ENCODE peak calls at places on chromosomes 13 and 19, in six cellular contexts. One of them, this sample, is unnamed.

GRCh38 chr13:23965346-23965745 is 68.0 kb upstream of the C1QTNF9B start:
- DNase-seq in IMR-90: no peak
- DNase-seq in 8988T: no peak
- DNase-seq in GOT3: no peak
- DNase-seq in NCI-H774: no peak
- DNase-seq in stimulated activated CD4-positive, alpha-beta T cell treated with anti-CD3 and anti-CD28 coated beads, Interleukin-1b, Interleukin-23, amount 100 ng/mL, for 48 hours: no peak
- DNase-seq in this sample: no peak

GRCh38 chr13:104318121-104318520 is 1251.9 kb upstream of the SLC10A2 start:
- DNase-seq in IMR-90: peak; percentile 49
- DNase-seq in 8988T: no peak
- DNase-seq in GOT3: no peak
- DNase-seq in NCI-H774: no peak
- DNase-seq in stimulated activated CD4-positive, alpha-beta T cell treated with anti-CD3 and anti-CD28 coated beads, Interleukin-1b, Interleukin-23, amount 100 ng/mL, for 48 hours: no peak
- DNase-seq in this sample: no peak

GRCh38 chr19:13984875-13985741 is 21.0 kb downstream of the RFX1 start:
- DNase-seq in IMR-90: no peak
- DNase-seq in 8988T: no peak
- DNase-seq in GOT3: no peak
- DNase-seq in NCI-H774: no peak
- DNase-seq in stimulated activated CD4-positive, alpha-beta T cell treated with anti-CD3 and anti-CD28 coated beads, Interleukin-1b, Interleukin-23, amount 100 ng/mL, for 48 hours: no peak
- DNase-seq in this sample: no peak

GRCh38 chr13:69683921-69684663 is 423.5 kb upstream of the ATXN8OS start:
- DNase-seq in IMR-90: no peak
- DNase-seq in 8988T: no peak
- DNase-seq in GOT3: no peak
- DNase-seq in NCI-H774: no peak
- DNase-seq in stimulated activated CD4-positive, alpha-beta T cell treated with anti-CD3 and anti-CD28 coated beads, Interleukin-1b, Interleukin-23, amount 100 ng/mL, for 48 hours: no peak
- DNase-seq in this sample: no peak

GRCh38 chr19:7863157-7863970 is 10.8 kb downstream of the PRR36 start:
- DNase-seq in IMR-90: no peak
- DNase-seq in 8988T: peak; percentile 5
- DNase-seq in GOT3: no peak
- DNase-seq in NCI-H774: no peak
- DNase-seq in stimulated activated CD4-positive, alpha-beta T cell treated with anti-CD3 and anti-CD28 coated beads, Interleukin-1b, Interleukin-23, amount 100 ng/mL, for 48 hours: no peak
- DNase-seq in this sample: no peak

GRCh38 chr13:27481766-27482165 is 31.4 kb upstream of the MTIF3 start:
- DNase-seq in IMR-90: peak; percentile 10
- DNase-seq in 8988T: peak; percentile 57
- DNase-seq in GOT3: no peak
- DNase-seq in NCI-H774: no peak
- DNase-seq in stimulated activated CD4-positive, alpha-beta T cell treated with anti-CD3 and anti-CD28 coated beads, Interleukin-1b, Interleukin-23, amount 100 ng/mL, for 48 hours: peak; percentile 31
- DNase-seq in this sample: peak; percentile 56

GRCh38 chr13:36673838-36674326 is at the start of gene SERTM1:
- DNase-seq in IMR-90: no peak
- DNase-seq in 8988T: no peak
- DNase-seq in GOT3: no peak
- DNase-seq in NCI-H774: peak; percentile 51
- DNase-seq in stimulated activated CD4-positive, alpha-beta T cell treated with anti-CD3 and anti-CD28 coated beads, Interleukin-1b, Interleukin-23, amount 100 ng/mL, for 48 hours: no peak
- DNase-seq in this sample: peak; percentile 82

GRCh38 chr19:42113641-42114348 is 18.5 kb downstream of the POU2F2 start:
- DNase-seq in IMR-90: peak; percentile 99
- DNase-seq in 8988T: peak; percentile 88
- DNase-seq in GOT3: peak; percentile 44
- DNase-seq in NCI-H774: no peak
- DNase-seq in stimulated activated CD4-positive, alpha-beta T cell treated with anti-CD3 and anti-CD28 coated beads, Interleukin-1b, Interleukin-23, amount 100 ng/mL, for 48 hours: no peak
- DNase-seq in this sample: no peak

GRCh38 chr13:107210216-107211010 is 642.5 kb upstream of the ARGLU1 start:
- DNase-seq in IMR-90: peak; percentile 20
- DNase-seq in 8988T: no peak
- DNase-seq in GOT3: no peak
- DNase-seq in NCI-H774: peak; percentile 99
- DNase-seq in stimulated activated CD4-positive, alpha-beta T cell treated with anti-CD3 and anti-CD28 coated beads, Interleukin-1b, Interleukin-23, amount 100 ng/mL, for 48 hours: no peak
- DNase-seq in this sample: no peak

GRCh38 chr13:97600438-97601080 is 166.6 kb downstream of the RAP2A start:
- DNase-seq in IMR-90: peak; percentile 80
- DNase-seq in 8988T: no peak
- DNase-seq in GOT3: no peak
- DNase-seq in NCI-H774: no peak
- DNase-seq in stimulated activated CD4-positive, alpha-beta T cell treated with anti-CD3 and anti-CD28 coated beads, Interleukin-1b, Interleukin-23, amount 100 ng/mL, for 48 hours: no peak
- DNase-seq in this sample: no peak

GRCh38 chr13:87094646-87095045 is 576.5 kb upstream of the SLITRK5 start:
- DNase-seq in IMR-90: no peak
- DNase-seq in 8988T: no peak
- DNase-seq in GOT3: no peak
- DNase-seq in NCI-H774: no peak
- DNase-seq in stimulated activated CD4-positive, alpha-beta T cell treated with anti-CD3 and anti-CD28 coated beads, Interleukin-1b, Interleukin-23, amount 100 ng/mL, for 48 hours: no peak
- DNase-seq in this sample: no peak

GRCh38 chr13:101512650-101513049 is 60.2 kb downstream of the ITGBL1 start:
- DNase-seq in IMR-90: no peak
- DNase-seq in 8988T: no peak
- DNase-seq in GOT3: no peak
- DNase-seq in NCI-H774: no peak
- DNase-seq in stimulated activated CD4-positive, alpha-beta T cell treated with anti-CD3 and anti-CD28 coated beads, Interleukin-1b, Interleukin-23, amount 100 ng/mL, for 48 hours: no peak
- DNase-seq in this sample: no peak

GRCh38 chr13:93017493-93018112 is 209.0 kb upstream of the GPC6 start:
- DNase-seq in IMR-90: no peak
- DNase-seq in 8988T: no peak
- DNase-seq in GOT3: no peak
- DNase-seq in NCI-H774: no peak
- DNase-seq in stimulated activated CD4-positive, alpha-beta T cell treated with anti-CD3 and anti-CD28 coated beads, Interleukin-1b, Interleukin-23, amount 100 ng/mL, for 48 hours: no peak
- DNase-seq in this sample: no peak

GRCh38 chr13:97079726-97080125 is 85.5 kb upstream of the OXGR1 start:
- DNase-seq in IMR-90: no peak
- DNase-seq in 8988T: no peak
- DNase-seq in GOT3: no peak
- DNase-seq in NCI-H774: no peak
- DNase-seq in stimulated activated CD4-positive, alpha-beta T cell treated with anti-CD3 and anti-CD28 coated beads, Interleukin-1b, Interleukin-23, amount 100 ng/mL, for 48 hours: no peak
- DNase-seq in this sample: no peak

GRCh38 chr13:75469087-75469486 is 12.9 kb downstream of the TBC1D4 start:
- DNase-seq in IMR-90: no peak
- DNase-seq in 8988T: no peak
- DNase-seq in GOT3: no peak
- DNase-seq in NCI-H774: no peak
- DNase-seq in stimulated activated CD4-positive, alpha-beta T cell treated with anti-CD3 and anti-CD28 coated beads, Interleukin-1b, Interleukin-23, amount 100 ng/mL, for 48 hours: no peak
- DNase-seq in this sample: no peak

GRCh38 chr19:1767464-1767933 is 14.2 kb downstream of the ONECUT3 start:
- DNase-seq in IMR-90: no peak
- DNase-seq in 8988T: peak; percentile 92
- DNase-seq in GOT3: no peak
- DNase-seq in NCI-H774: peak; percentile 5
- DNase-seq in stimulated activated CD4-positive, alpha-beta T cell treated with anti-CD3 and anti-CD28 coated beads, Interleukin-1b, Interleukin-23, amount 100 ng/mL, for 48 hours: peak; percentile 44
- DNase-seq in this sample: peak; percentile 61

GRCh38 chr13:27810461-27810860 is 18.2 kb downstream of the GSX1 start:
- DNase-seq in IMR-90: no peak
- DNase-seq in 8988T: no peak
- DNase-seq in GOT3: no peak
- DNase-seq in NCI-H774: no peak
- DNase-seq in stimulated activated CD4-positive, alpha-beta T cell treated with anti-CD3 and anti-CD28 coated beads, Interleukin-1b, Interleukin-23, amount 100 ng/mL, for 48 hours: no peak
- DNase-seq in this sample: no peak

GRCh38 chr13:103287659-103288058 is 221.4 kb upstream of the SLC10A2 start:
- DNase-seq in IMR-90: no peak
- DNase-seq in 8988T: no peak
- DNase-seq in GOT3: no peak
- DNase-seq in NCI-H774: no peak
- DNase-seq in stimulated activated CD4-positive, alpha-beta T cell treated with anti-CD3 and anti-CD28 coated beads, Interleukin-1b, Interleukin-23, amount 100 ng/mL, for 48 hours: no peak
- DNase-seq in this sample: no peak

GRCh38 chr19:13154911-13155471 is 4.8 kb downstream of the IER2 start:
- DNase-seq in IMR-90: peak; percentile 65
- DNase-seq in 8988T: no peak
- DNase-seq in GOT3: no peak
- DNase-seq in NCI-H774: peak; percentile 77
- DNase-seq in stimulated activated CD4-positive, alpha-beta T cell treated with anti-CD3 and anti-CD28 coated beads, Interleukin-1b, Interleukin-23, amount 100 ng/mL, for 48 hours: peak; percentile 87
- DNase-seq in this sample: peak; percentile 67

GRCh38 chr13:101535192-101535746 is 82.8 kb downstream of the ITGBL1 start:
- DNase-seq in IMR-90: peak; percentile 44
- DNase-seq in 8988T: no peak
- DNase-seq in GOT3: no peak
- DNase-seq in NCI-H774: no peak
- DNase-seq in stimulated activated CD4-positive, alpha-beta T cell treated with anti-CD3 and anti-CD28 coated beads, Interleukin-1b, Interleukin-23, amount 100 ng/mL, for 48 hours: no peak
- DNase-seq in this sample: no peak

GRCh38 chr13:55613429-55614187 is 1527.1 kb upstream of the PRR20A start:
- DNase-seq in IMR-90: no peak
- DNase-seq in 8988T: no peak
- DNase-seq in GOT3: no peak
- DNase-seq in NCI-H774: no peak
- DNase-seq in stimulated activated CD4-positive, alpha-beta T cell treated with anti-CD3 and anti-CD28 coated beads, Interleukin-1b, Interleukin-23, amount 100 ng/mL, for 48 hours: no peak
- DNase-seq in this sample: no peak

GRCh38 chr19:11296264-11296663 is 304 bp downstream of the TSPAN16 start:
- DNase-seq in IMR-90: no peak
- DNase-seq in 8988T: no peak
- DNase-seq in GOT3: no peak
- DNase-seq in NCI-H774: no peak
- DNase-seq in stimulated activated CD4-positive, alpha-beta T cell treated with anti-CD3 and anti-CD28 coated beads, Interleukin-1b, Interleukin-23, amount 100 ng/mL, for 48 hours: no peak
- DNase-seq in this sample: no peak

GRCh38 chr19:38015216-38015615 is 108.2 kb downstream of the SIPA1L3 start:
- DNase-seq in IMR-90: no peak
- DNase-seq in 8988T: no peak
- DNase-seq in GOT3: no peak
- DNase-seq in NCI-H774: no peak
- DNase-seq in stimulated activated CD4-positive, alpha-beta T cell treated with anti-CD3 and anti-CD28 coated beads, Interleukin-1b, Interleukin-23, amount 100 ng/mL, for 48 hours: no peak
- DNase-seq in this sample: no peak

GRCh38 chr13:23714672-23715071 is 144.5 kb downstream of the TNFRSF19 start:
- DNase-seq in IMR-90: no peak
- DNase-seq in 8988T: no peak
- DNase-seq in GOT3: no peak
- DNase-seq in NCI-H774: no peak
- DNase-seq in stimulated activated CD4-positive, alpha-beta T cell treated with anti-CD3 and anti-CD28 coated beads, Interleukin-1b, Interleukin-23, amount 100 ng/mL, for 48 hours: no peak
- DNase-seq in this sample: no peak

GRCh38 chr13:98353750-98354149 is 176.7 kb upstream of the RNF113B start:
- DNase-seq in IMR-90: peak; percentile 13
- DNase-seq in 8988T: no peak
- DNase-seq in GOT3: no peak
- DNase-seq in NCI-H774: no peak
- DNase-seq in stimulated activated CD4-positive, alpha-beta T cell treated with anti-CD3 and anti-CD28 coated beads, Interleukin-1b, Interleukin-23, amount 100 ng/mL, for 48 hours: no peak
- DNase-seq in this sample: no peak

GRCh38 chr13:24747248-24748151 is 16.5 kb upstream of the RNF17 start:
- DNase-seq in IMR-90: no peak
- DNase-seq in 8988T: no peak
- DNase-seq in GOT3: no peak
- DNase-seq in NCI-H774: peak; percentile 16
- DNase-seq in stimulated activated CD4-positive, alpha-beta T cell treated with anti-CD3 and anti-CD28 coated beads, Interleukin-1b, Interleukin-23, amount 100 ng/mL, for 48 hours: peak; percentile 18
- DNase-seq in this sample: peak; percentile 17

GRCh38 chr13:51324714-51325440 is 14.6 kb upstream of the SERPINE3 start:
- DNase-seq in IMR-90: no peak
- DNase-seq in 8988T: no peak
- DNase-seq in GOT3: no peak
- DNase-seq in NCI-H774: no peak
- DNase-seq in stimulated activated CD4-positive, alpha-beta T cell treated with anti-CD3 and anti-CD28 coated beads, Interleukin-1b, Interleukin-23, amount 100 ng/mL, for 48 hours: no peak
- DNase-seq in this sample: no peak